ENCODE peak calls at places on chromosomes 11 and 22, in six cellular contexts. One of them, this sample, is unnamed.

GRCh38 chr11:2296913-2297622 is 4.7 kb downstream of the C11orf21 start:
- DNase-seq in PC-9: no peak
- DNase-seq in mesendoderm: no peak
- DNase-seq in psoas muscle: peak; percentile 32
- DNase-seq in CD8-positive, alpha-beta T cell: no peak
- DNase-seq in PC-3: no peak
- DNase-seq in this sample: peak; percentile 43

GRCh38 chr22:30205281-30206115 is 41.1 kb downstream of the LIF start:
- DNase-seq in PC-9: peak; percentile 91
- DNase-seq in PC-3: peak; percentile 91
- DNase-seq in CD8-positive, alpha-beta T cell: no peak
- DNase-seq in mesendoderm: peak; percentile 53
- DNase-seq in psoas muscle: peak; percentile 85
- DNase-seq in this sample: peak; percentile 93

GRCh38 chr11:76152741-76153608 is 53.3 kb downstream of the WNT11 start:
- DNase-seq in PC-3: no peak
- DNase-seq in mesendoderm: peak; percentile 69
- DNase-seq in PC-9: peak; percentile 86
- DNase-seq in psoas muscle: no peak
- DNase-seq in CD8-positive, alpha-beta T cell: no peak
- DNase-seq in this sample: no peak

GRCh38 chr11:1349074-1349931 is 39.9 kb upstream of the TOLLIP start:
- DNase-seq in psoas muscle: peak; percentile 32
- DNase-seq in CD8-positive, alpha-beta T cell: no peak
- DNase-seq in PC-3: no peak
- DNase-seq in PC-9: no peak
- DNase-seq in mesendoderm: no peak
- DNase-seq in this sample: no peak

GRCh38 chr11:96101146-96101545 is 177.2 kb upstream of the MTMR2 start:
- DNase-seq in psoas muscle: no peak
- DNase-seq in mesendoderm: no peak
- DNase-seq in PC-3: no peak
- DNase-seq in CD8-positive, alpha-beta T cell: no peak
- DNase-seq in PC-9: no peak
- DNase-seq in this sample: no peak

GRCh38 chr22:32020117-32020516 is 22.9 kb upstream of the SLC5A1 start:
- DNase-seq in psoas muscle: no peak
- DNase-seq in PC-3: peak; percentile 89
- DNase-seq in PC-9: peak; percentile 93
- DNase-seq in CD8-positive, alpha-beta T cell: no peak
- DNase-seq in mesendoderm: no peak
- DNase-seq in this sample: no peak

GRCh38 chr11:6315811-6316425 is 4.4 kb downstream of the CAVIN3 start:
- DNase-seq in CD8-positive, alpha-beta T cell: no peak
- DNase-seq in PC-3: peak; percentile 64
- DNase-seq in PC-9: no peak
- DNase-seq in mesendoderm: peak; percentile 81
- DNase-seq in psoas muscle: peak; percentile 72
- DNase-seq in this sample: peak; percentile 46

GRCh38 chr11:132604446-132604845 is 927.9 kb downstream of the OPCML start:
- DNase-seq in psoas muscle: no peak
- DNase-seq in PC-9: no peak
- DNase-seq in mesendoderm: no peak
- DNase-seq in CD8-positive, alpha-beta T cell: no peak
- DNase-seq in PC-3: no peak
- DNase-seq in this sample: peak; percentile 37

GRCh38 chr11:118899706-118900360 is 16.1 kb downstream of the CXCR5 start:
- DNase-seq in PC-3: no peak
- DNase-seq in CD8-positive, alpha-beta T cell: no peak
- DNase-seq in psoas muscle: peak; percentile 64
- DNase-seq in mesendoderm: no peak
- DNase-seq in PC-9: no peak
- DNase-seq in this sample: no peak

GRCh38 chr22:35540600-35541253 is at the start of gene RASD2:
- DNase-seq in CD8-positive, alpha-beta T cell: no peak
- DNase-seq in PC-9: peak; percentile 63
- DNase-seq in PC-3: peak; percentile 20
- DNase-seq in mesendoderm: peak; percentile 54
- DNase-seq in psoas muscle: peak; percentile 70
- DNase-seq in this sample: no peak

GRCh38 chr22:45336971-45337431 is 27.3 kb downstream of the FAM118A start:
- DNase-seq in psoas muscle: peak; percentile 88
- DNase-seq in mesendoderm: no peak
- DNase-seq in PC-3: no peak
- DNase-seq in CD8-positive, alpha-beta T cell: peak; percentile 33
- DNase-seq in PC-9: no peak
- DNase-seq in this sample: no peak

GRCh38 chr11:57338152-57338551 is at the start of gene P2RX3:
- DNase-seq in PC-9: no peak
- DNase-seq in mesendoderm: no peak
- DNase-seq in PC-3: no peak
- DNase-seq in CD8-positive, alpha-beta T cell: no peak
- DNase-seq in psoas muscle: no peak
- DNase-seq in this sample: no peak

GRCh38 chr11:86678823-86679222 is 6.4 kb upstream of the ME3 start:
- DNase-seq in mesendoderm: no peak
- DNase-seq in PC-3: no peak
- DNase-seq in psoas muscle: no peak
- DNase-seq in PC-9: no peak
- DNase-seq in CD8-positive, alpha-beta T cell: no peak
- DNase-seq in this sample: no peak

GRCh38 chr22:44316393-44317162 is 3.8 kb upstream of the SHISAL1 start:
- DNase-seq in PC-9: no peak
- DNase-seq in mesendoderm: no peak
- DNase-seq in PC-3: no peak
- DNase-seq in CD8-positive, alpha-beta T cell: no peak
- DNase-seq in psoas muscle: no peak
- DNase-seq in this sample: no peak

GRCh38 chr22:35312198-35313059 is 12.7 kb downstream of the TOM1 start:
- DNase-seq in mesendoderm: no peak
- DNase-seq in psoas muscle: no peak
- DNase-seq in CD8-positive, alpha-beta T cell: no peak
- DNase-seq in PC-3: peak; percentile 62
- DNase-seq in PC-9: peak; percentile 99
- DNase-seq in this sample: no peak

GRCh38 chr11:100459791-100460190 is 227.3 kb upstream of the ARHGAP42 start:
- DNase-seq in PC-9: no peak
- DNase-seq in psoas muscle: no peak
- DNase-seq in PC-3: no peak
- DNase-seq in mesendoderm: no peak
- DNase-seq in CD8-positive, alpha-beta T cell: no peak
- DNase-seq in this sample: no peak

GRCh38 chr11:122516686-122517085 is 138.8 kb upstream of the UBASH3B start:
- DNase-seq in PC-3: no peak
- DNase-seq in PC-9: no peak
- DNase-seq in CD8-positive, alpha-beta T cell: no peak
- DNase-seq in psoas muscle: no peak
- DNase-seq in mesendoderm: no peak
- DNase-seq in this sample: no peak

GRCh38 chr11:33500331-33500730 is 200.3 kb downstream of the C11orf91 start:
- DNase-seq in psoas muscle: no peak
- DNase-seq in PC-9: no peak
- DNase-seq in CD8-positive, alpha-beta T cell: no peak
- DNase-seq in PC-3: no peak
- DNase-seq in mesendoderm: no peak
- DNase-seq in this sample: no peak

GRCh38 chr11:79173615-79174014 is 267.2 kb downstream of the TENM4 start:
- DNase-seq in mesendoderm: no peak
- DNase-seq in CD8-positive, alpha-beta T cell: no peak
- DNase-seq in psoas muscle: no peak
- DNase-seq in PC-9: no peak
- DNase-seq in PC-3: peak; percentile 17
- DNase-seq in this sample: no peak

GRCh38 chr11:26028294-26028954 is 303.5 kb upstream of the ANO3 start:
- DNase-seq in CD8-positive, alpha-beta T cell: no peak
- DNase-seq in mesendoderm: peak; percentile 13
- DNase-seq in PC-3: peak; percentile 11
- DNase-seq in PC-9: no peak
- DNase-seq in psoas muscle: no peak
- DNase-seq in this sample: no peak

GRCh38 chr11:117378966-117379865 is 51.6 kb downstream of the CEP164 start:
- DNase-seq in PC-9: peak; percentile 15
- DNase-seq in CD8-positive, alpha-beta T cell: no peak
- DNase-seq in mesendoderm: no peak
- DNase-seq in psoas muscle: no peak
- DNase-seq in PC-3: no peak
- DNase-seq in this sample: no peak

GRCh38 chr11:99614353-99614752 is 593.6 kb downstream of the CNTN5 start:
- DNase-seq in PC-3: no peak
- DNase-seq in psoas muscle: no peak
- DNase-seq in CD8-positive, alpha-beta T cell: no peak
- DNase-seq in mesendoderm: peak; percentile 55
- DNase-seq in PC-9: no peak
- DNase-seq in this sample: no peak

GRCh38 chr11:19730373-19730772 is 17.7 kb downstream of the NAV2 start:
- DNase-seq in PC-3: no peak
- DNase-seq in mesendoderm: no peak
- DNase-seq in CD8-positive, alpha-beta T cell: no peak
- DNase-seq in psoas muscle: peak; percentile 57
- DNase-seq in PC-9: no peak
- DNase-seq in this sample: no peak

GRCh38 chr11:83054001-83054400 is 17.7 kb downstream of the RAB30 start:
- DNase-seq in psoas muscle: no peak
- DNase-seq in PC-3: no peak
- DNase-seq in CD8-positive, alpha-beta T cell: no peak
- DNase-seq in PC-9: no peak
- DNase-seq in mesendoderm: no peak
- DNase-seq in this sample: no peak

GRCh38 chr11:71459767-71460320 is 6.8 kb downstream of the NADSYN1 start:
- DNase-seq in CD8-positive, alpha-beta T cell: no peak
- DNase-seq in PC-3: no peak
- DNase-seq in psoas muscle: peak; percentile 22
- DNase-seq in mesendoderm: no peak
- DNase-seq in PC-9: no peak
- DNase-seq in this sample: no peak

GRCh38 chr11:8055111-8055835 is 25.7 kb upstream of the TUB start:
- DNase-seq in psoas muscle: no peak
- DNase-seq in CD8-positive, alpha-beta T cell: no peak
- DNase-seq in PC-3: no peak
- DNase-seq in PC-9: no peak
- DNase-seq in mesendoderm: peak; percentile 58
- DNase-seq in this sample: no peak

GRCh38 chr22:23575601-23576000 is 4.5 kb downstream of the IGLL1 start:
- DNase-seq in PC-9: no peak
- DNase-seq in psoas muscle: peak; percentile 3
- DNase-seq in CD8-positive, alpha-beta T cell: no peak
- DNase-seq in mesendoderm: no peak
- DNase-seq in PC-3: no peak
- DNase-seq in this sample: no peak

GRCh38 chr11:123434911-123435310 is 4.8 kb downstream of the GRAMD1B start:
- DNase-seq in mesendoderm: peak; percentile 89
- DNase-seq in CD8-positive, alpha-beta T cell: no peak
- DNase-seq in PC-3: peak; percentile 74
- DNase-seq in psoas muscle: no peak
- DNase-seq in PC-9: peak; percentile 66
- DNase-seq in this sample: no peak

GRCh38 chr22:44664149-44664548 is 37.9 kb upstream of the PRR5 start:
- DNase-seq in psoas muscle: peak; percentile 79
- DNase-seq in CD8-positive, alpha-beta T cell: no peak
- DNase-seq in PC-3: no peak
- DNase-seq in mesendoderm: no peak
- DNase-seq in PC-9: no peak
- DNase-seq in this sample: no peak

GRCh38 chr11:128904303-128904871 is 13.2 kb downstream of the KCNJ5 start:
- DNase-seq in CD8-positive, alpha-beta T cell: no peak
- DNase-seq in PC-9: no peak
- DNase-seq in psoas muscle: no peak
- DNase-seq in mesendoderm: peak; percentile 20
- DNase-seq in PC-3: no peak
- DNase-seq in this sample: no peak

DNA sequence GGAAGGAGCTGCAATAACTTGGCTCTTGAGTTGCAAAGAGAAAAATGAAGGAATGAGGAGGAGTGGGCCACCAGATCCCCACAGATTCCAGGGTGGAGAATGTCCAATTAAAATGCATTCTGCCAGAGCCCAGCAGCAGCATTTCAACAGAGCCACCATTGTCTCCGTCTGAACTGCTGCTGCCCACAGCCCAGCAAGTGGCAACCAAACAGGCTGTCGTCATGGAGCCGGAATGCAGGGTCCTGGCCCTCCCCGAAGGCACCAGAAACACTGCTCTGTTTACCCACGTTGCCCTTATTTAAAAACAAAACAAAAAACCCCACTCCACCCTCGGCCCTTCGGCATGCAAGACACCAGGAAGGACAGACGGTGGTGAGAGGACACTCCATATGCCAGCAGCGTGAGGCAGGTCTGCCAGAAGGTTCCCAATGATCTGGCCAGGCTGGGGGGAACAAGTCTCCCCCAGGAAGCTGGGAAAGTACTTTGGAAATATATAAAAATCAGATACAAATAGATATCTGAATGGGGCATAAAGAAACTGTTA is 32.5 kb downstream of the PLEKHA7 start:
- DNase-seq in psoas muscle: no peak
- DNase-seq in CD8-positive, alpha-beta T cell: no peak
- DNase-seq in mesendoderm: peak; percentile 88
- DNase-seq in PC-9: peak; percentile 93
- DNase-seq in PC-3: no peak
- DNase-seq in this sample: peak; percentile 90
- H3K27ac ChIP-seq in psoas muscle: no peak overlapping the region
- H3K27ac ChIP-seq in CD8-positive, alpha-beta T cell: no peak overlapping the region
- H3K27ac ChIP-seq in mesendoderm: no peak overlapping the region
- H3K27ac ChIP-seq in PC-9: peak overlapping the region; percentile 80
- H3K27ac ChIP-seq in PC-3: no peak overlapping the region
- H3K27ac ChIP-seq in this sample: peak overlapping the region; percentile 33

GRCh38 chr11:31995525-31996123 is 95.2 kb upstream of the RCN1 start:
- DNase-seq in psoas muscle: no peak
- DNase-seq in PC-9: no peak
- DNase-seq in PC-3: peak; percentile 5
- DNase-seq in mesendoderm: no peak
- DNase-seq in CD8-positive, alpha-beta T cell: no peak
- DNase-seq in this sample: no peak
- H3K4me3 ChIP-seq in psoas muscle: no peak overlapping the region
- H3K4me3 ChIP-seq in PC-9: no peak overlapping the region
- H3K4me3 ChIP-seq in PC-3: no peak overlapping the region
- H3K4me3 ChIP-seq in mesendoderm: no peak overlapping the region
- H3K4me3 ChIP-seq in CD8-positive, alpha-beta T cell: no peak overlapping the region
- H3K4me3 ChIP-seq in this sample: no peak overlapping the region

GRCh38 chr11:47516155-47516554 is 36.8 kb downstream of the CELF1 start:
- DNase-seq in mesendoderm: no peak
- DNase-seq in CD8-positive, alpha-beta T cell: no peak
- DNase-seq in psoas muscle: no peak
- DNase-seq in PC-3: no peak
- DNase-seq in PC-9: no peak
- DNase-seq in this sample: no peak
- H3K4me1 ChIP-seq in mesendoderm: peaks cover 17% of the 10 kb centered on the region
- H3K4me1 ChIP-seq in CD8-positive, alpha-beta T cell: peaks cover 54% of the 10 kb centered on the region
- H3K4me1 ChIP-seq in psoas muscle: peaks cover 90% of the 10 kb centered on the region
- H3K4me1 ChIP-seq in PC-3: peaks cover 22% of the 10 kb centered on the region
- H3K4me1 ChIP-seq in PC-9: peaks cover 40% of the 10 kb centered on the region
- H3K4me1 ChIP-seq in this sample: peaks cover 38% of the 10 kb centered on the region

DNA sequence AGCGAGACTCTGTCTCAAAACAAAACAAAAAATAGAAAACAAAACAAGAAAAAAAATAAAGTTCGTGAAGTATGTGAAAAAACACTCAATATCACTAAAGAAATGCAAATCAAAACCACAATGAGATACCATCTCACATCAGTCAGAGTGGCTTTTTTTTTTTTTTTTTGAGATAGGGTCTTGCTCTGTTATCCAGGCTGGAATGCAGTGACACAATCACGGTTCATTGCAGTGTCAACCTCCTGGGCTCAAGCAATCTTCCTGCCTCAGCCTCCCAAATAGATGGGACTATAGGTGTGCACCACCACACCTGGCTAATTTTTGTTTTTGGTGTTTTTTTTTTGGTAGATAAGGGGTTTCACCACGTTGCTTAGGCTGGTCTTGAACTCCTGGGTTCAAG is 37.5 kb downstream of the ATG16L2 start:
- DNase-seq in CD8-positive, alpha-beta T cell: no peak
- DNase-seq in PC-9: no peak
- DNase-seq in mesendoderm: no peak
- DNase-seq in psoas muscle: no peak
- DNase-seq in PC-3: no peak
- DNase-seq in this sample: no peak
- H3K27ac ChIP-seq in CD8-positive, alpha-beta T cell: no peak overlapping the region
- H3K27ac ChIP-seq in PC-9: no peak overlapping the region
- H3K27ac ChIP-seq in mesendoderm: no peak overlapping the region
- H3K27ac ChIP-seq in psoas muscle: no peak overlapping the region
- H3K27ac ChIP-seq in PC-3: no peak overlapping the region
- H3K27ac ChIP-seq in this sample: no peak overlapping the region